ENCODE peak calls at places on chromosomes 11 and 22, in seven cellular contexts. One of them, this sample, is unnamed.

GRCh38 chr11:92867913-92868619 is 101.4 kb upstream of the MTNR1B start:
- DNase-seq in cardiac fibroblast: no peak
- DNase-seq in skeletal muscle cell: no peak
- DNase-seq in Caco-2: no peak
- DNase-seq in CD8-positive, alpha-beta T cell: no peak
- DNase-seq in fibroblast of mammary gland: no peak
- DNase-seq in fibroblast of the aortic adventitia: no peak
- DNase-seq in this sample: no peak

GRCh38 chr11:116793476-116794096 is 1.9 kb upstream of the APOA5 start:
- DNase-seq in fibroblast of the aortic adventitia: no peak
- DNase-seq in Caco-2: peak; percentile 24
- DNase-seq in fibroblast of mammary gland: peak; percentile 33
- DNase-seq in CD8-positive, alpha-beta T cell: no peak
- DNase-seq in cardiac fibroblast: peak; percentile 45
- DNase-seq in skeletal muscle cell: no peak
- DNase-seq in this sample: no peak

GRCh38 chr11:74019104-74019738 is 10.3 kb upstream of the UCP3 start:
- DNase-seq in CD8-positive, alpha-beta T cell: no peak
- DNase-seq in Caco-2: peak; percentile 30
- DNase-seq in skeletal muscle cell: no peak
- DNase-seq in fibroblast of the aortic adventitia: no peak
- DNase-seq in cardiac fibroblast: no peak
- DNase-seq in fibroblast of mammary gland: peak; percentile 15
- DNase-seq in this sample: peak; percentile 52

GRCh38 chr11:79274636-79275315 is 166.1 kb downstream of the TENM4 start:
- DNase-seq in cardiac fibroblast: no peak
- DNase-seq in skeletal muscle cell: peak; percentile 32
- DNase-seq in CD8-positive, alpha-beta T cell: no peak
- DNase-seq in Caco-2: no peak
- DNase-seq in fibroblast of mammary gland: peak; percentile 64
- DNase-seq in fibroblast of the aortic adventitia: peak; percentile 78
- DNase-seq in this sample: no peak

GRCh38 chr11:17810736-17811135 is 76.2 kb downstream of the KCNC1 start:
- DNase-seq in fibroblast of mammary gland: peak; percentile 61
- DNase-seq in cardiac fibroblast: peak; percentile 47
- DNase-seq in CD8-positive, alpha-beta T cell: no peak
- DNase-seq in fibroblast of the aortic adventitia: peak; percentile 42
- DNase-seq in Caco-2: no peak
- DNase-seq in skeletal muscle cell: peak; percentile 26
- DNase-seq in this sample: peak; percentile 39

GRCh38 chr22:38299001-38299651 is 18.1 kb downstream of the CSNK1E start:
- DNase-seq in fibroblast of the aortic adventitia: no peak
- DNase-seq in skeletal muscle cell: no peak
- DNase-seq in Caco-2: no peak
- DNase-seq in fibroblast of mammary gland: no peak
- DNase-seq in CD8-positive, alpha-beta T cell: no peak
- DNase-seq in cardiac fibroblast: no peak
- DNase-seq in this sample: no peak

GRCh38 chr11:129192150-129192549 is at the start of gene ARHGAP32:
- DNase-seq in Caco-2: no peak
- DNase-seq in CD8-positive, alpha-beta T cell: peak; percentile 22
- DNase-seq in fibroblast of the aortic adventitia: no peak
- DNase-seq in skeletal muscle cell: no peak
- DNase-seq in fibroblast of mammary gland: no peak
- DNase-seq in cardiac fibroblast: no peak
- DNase-seq in this sample: no peak

GRCh38 chr11:85854557-85855340 is 434 bp upstream of the CCDC83 start:
- DNase-seq in CD8-positive, alpha-beta T cell: peak; percentile 86
- DNase-seq in cardiac fibroblast: peak; percentile 93
- DNase-seq in skeletal muscle cell: peak; percentile 69
- DNase-seq in Caco-2: peak; percentile 99
- DNase-seq in fibroblast of mammary gland: peak; percentile 89
- DNase-seq in fibroblast of the aortic adventitia: peak; percentile 90
- DNase-seq in this sample: peak; percentile 95

GRCh38 chr22:35064664-35065063 is 1.3 kb upstream of the ISX start:
- DNase-seq in CD8-positive, alpha-beta T cell: no peak
- DNase-seq in cardiac fibroblast: no peak
- DNase-seq in Caco-2: peak; percentile 52
- DNase-seq in fibroblast of the aortic adventitia: no peak
- DNase-seq in skeletal muscle cell: no peak
- DNase-seq in fibroblast of mammary gland: no peak
- DNase-seq in this sample: no peak

GRCh38 chr11:16070573-16070972 is 285.8 kb downstream of the SOX6 start:
- DNase-seq in fibroblast of the aortic adventitia: no peak
- DNase-seq in CD8-positive, alpha-beta T cell: no peak
- DNase-seq in cardiac fibroblast: no peak
- DNase-seq in Caco-2: peak; percentile 2
- DNase-seq in skeletal muscle cell: no peak
- DNase-seq in fibroblast of mammary gland: no peak
- DNase-seq in this sample: no peak

GRCh38 chr22:23076896-23077572 is 6.7 kb downstream of the GNAZ start:
- DNase-seq in fibroblast of the aortic adventitia: no peak
- DNase-seq in CD8-positive, alpha-beta T cell: no peak
- DNase-seq in fibroblast of mammary gland: no peak
- DNase-seq in cardiac fibroblast: no peak
- DNase-seq in skeletal muscle cell: no peak
- DNase-seq in Caco-2: no peak
- DNase-seq in this sample: no peak

GRCh38 chr11:8671242-8671641 is 11.2 kb downstream of the TRIM66 start:
- DNase-seq in Caco-2: no peak
- DNase-seq in skeletal muscle cell: peak; percentile 89
- DNase-seq in cardiac fibroblast: peak; percentile 98
- DNase-seq in fibroblast of the aortic adventitia: peak; percentile 98
- DNase-seq in fibroblast of mammary gland: peak; percentile 99
- DNase-seq in CD8-positive, alpha-beta T cell: no peak
- DNase-seq in this sample: peak; percentile 43

GRCh38 chr22:35985361-35985760 is 43.3 kb downstream of the RBFOX2 start:
- DNase-seq in Caco-2: no peak
- DNase-seq in fibroblast of mammary gland: no peak
- DNase-seq in fibroblast of the aortic adventitia: no peak
- DNase-seq in CD8-positive, alpha-beta T cell: no peak
- DNase-seq in skeletal muscle cell: no peak
- DNase-seq in cardiac fibroblast: no peak
- DNase-seq in this sample: no peak

GRCh38 chr11:20038364-20038893 is 121.8 kb downstream of the DBX1 start:
- DNase-seq in fibroblast of mammary gland: no peak
- DNase-seq in skeletal muscle cell: no peak
- DNase-seq in cardiac fibroblast: no peak
- DNase-seq in Caco-2: no peak
- DNase-seq in CD8-positive, alpha-beta T cell: no peak
- DNase-seq in fibroblast of the aortic adventitia: no peak
- DNase-seq in this sample: no peak

GRCh38 chr22:35956850-35957249 is 71.8 kb downstream of the RBFOX2 start:
- DNase-seq in CD8-positive, alpha-beta T cell: no peak
- DNase-seq in cardiac fibroblast: no peak
- DNase-seq in fibroblast of the aortic adventitia: no peak
- DNase-seq in Caco-2: no peak
- DNase-seq in skeletal muscle cell: no peak
- DNase-seq in fibroblast of mammary gland: no peak
- DNase-seq in this sample: no peak

GRCh38 chr11:3201677-3202181 is 16.9 kb downstream of the MRGPRG start:
- DNase-seq in cardiac fibroblast: no peak
- DNase-seq in fibroblast of mammary gland: no peak
- DNase-seq in Caco-2: no peak
- DNase-seq in skeletal muscle cell: no peak
- DNase-seq in fibroblast of the aortic adventitia: no peak
- DNase-seq in CD8-positive, alpha-beta T cell: no peak
- DNase-seq in this sample: peak; percentile 19

This sample was measured in left ventricle myocardium superior.